ENCODE peak calls at places on chromosomes 6 and 20, in eight cellular contexts. U, C, A, F, R, E, N and S are unnamed samples.

GRCh38 chr6:14638932-14639875 is 521.6 kb downstream of the CD83 start:
- DNase-seq in U (no peak), C (no peak), A (peak), F (peak), R (no peak), E (no peak), N (peak), S (no peak)

GRCh38 chr6:19121516-19121915 is 715.7 kb upstream of the ID4 start:
- DNase-seq in U (no peak), C (no peak), A (no peak), F (no peak), R (no peak), E (no peak), N (no peak), S (no peak)

GRCh38 chr6:151624900-151625536 is 131.2 kb downstream of the CCDC170 start:
- DNase-seq in U (no peak), C (no peak), A (no peak), F (no peak), R (no peak), E (no peak), N (no peak), S (no peak)

GRCh38 chr6:170208171-170208601 is 82.7 kb downstream of the DLL1 start:
- DNase-seq in U (peak), C (no peak), A (no peak), F (no peak), R (no peak), E (no peak), N (no peak), S (no peak)

GRCh38 chr6:54445207-54445606 is 137.0 kb downstream of the TINAG start:
- DNase-seq in U (no peak), C (no peak), A (no peak), F (no peak), R (no peak), E (no peak), N (no peak), S (no peak)

GRCh38 chr6:152471459-152472070 is 165.6 kb downstream of the SYNE1 start:
- DNase-seq in U (no peak), C (no peak), A (no peak), F (no peak), R (no peak), E (no peak), N (no peak), S (no peak)

GRCh38 chr20:53869466-53870258 is 200.7 kb downstream of the BCAS1 start:
- DNase-seq in U (peak), C (peak), A (peak), F (peak), R (peak), E (peak), N (peak), S (peak)

GRCh38 chr20:9389321-9389720 is 125.1 kb upstream of the LAMP5 start:
- DNase-seq in U (no peak), C (peak), A (peak), F (no peak), R (no peak), E (no peak), N (no peak), S (no peak)

GRCh38 chr6:15026832-15027231 is 219.0 kb upstream of the JARID2 start:
- DNase-seq in U (peak), C (no peak), A (no peak), F (no peak), R (no peak), E (peak), N (no peak), S (peak)

GRCh38 chr6:11538049-11538798 is 675 bp downstream of the TMEM170B start:
- DNase-seq in U (peak), C (peak), A (peak), F (peak), R (peak), E (no peak), N (peak), S (peak)

GRCh38 chr20:18657575-18657974 is 69.7 kb downstream of the DTD1 start:
- DNase-seq in U (no peak), C (no peak), A (no peak), F (no peak), R (no peak), E (no peak), N (no peak), S (no peak)

GRCh38 chr6:132830236-132830799 is 15.9 kb downstream of the RPS12 start:
- DNase-seq in U (no peak), C (no peak), A (no peak), F (no peak), R (no peak), E (peak), N (no peak), S (no peak)

GRCh38 chr6:156752666-156753301 is 24.4 kb upstream of the ARID1B start:
- DNase-seq in U (no peak), C (peak), A (peak), F (peak), R (no peak), E (peak), N (peak), S (peak)

GRCh38 chr20:62707981-62708521 is 585 bp upstream of the NTSR1 start:
- DNase-seq in U (no peak), C (no peak), A (no peak), F (no peak), R (no peak), E (no peak), N (no peak), S (no peak)

GRCh38 chr6:74066168-74066871 is 370.3 kb downstream of the CD109 start:
- DNase-seq in U (no peak), C (no peak), A (no peak), F (no peak), R (no peak), E (no peak), N (no peak), S (no peak)

GRCh38 chr20:52268184-52268583 is 76.6 kb upstream of the ZFP64 start:
- DNase-seq in U (no peak), C (no peak), A (no peak), F (no peak), R (no peak), E (no peak), N (no peak), S (no peak)

GRCh38 chr6:116417661-116418060 is 43.5 kb upstream of the CALHM6 start:
- DNase-seq in U (no peak), C (no peak), A (no peak), F (no peak), R (no peak), E (no peak), N (no peak), S (no peak)

GRCh38 chr20:9185511-9185910 is 116.6 kb downstream of the PLCB4 start:
- DNase-seq in U (no peak), C (no peak), A (no peak), F (no peak), R (no peak), E (no peak), N (no peak), S (no peak)

GRCh38 chr20:47241345-47241781 is 115.1 kb downstream of the ZMYND8 start:
- DNase-seq in U (no peak), C (no peak), A (peak), F (peak), R (peak), E (no peak), N (no peak), S (no peak)

GRCh38 chr20:31922181-31922580 is 29.7 kb downstream of the PDRG1 start:
- DNase-seq in U (no peak), C (no peak), A (no peak), F (no peak), R (peak), E (no peak), N (no peak), S (no peak)

GRCh38 chr6:133985970-133986369 is 32.9 kb downstream of the TBPL1 start:
- DNase-seq in U (no peak), C (no peak), A (no peak), F (no peak), R (no peak), E (no peak), N (no peak), S (no peak)

GRCh38 chr6:83546636-83547035 is 34.3 kb downstream of the PRSS35 start:
- DNase-seq in U (no peak), C (no peak), A (peak), F (no peak), R (no peak), E (no peak), N (no peak), S (no peak)

GRCh38 chr6:111591370-111591900 is 14.2 kb downstream of the TRAF3IP2 start:
- DNase-seq in U (peak), C (peak), A (peak), F (peak), R (peak), E (peak), N (no peak), S (peak)
- TF ChIP-seq POLR2A in U (no peak), C (no peak), A (no peak), F (no peak), R (no peak), E (no peak), N (no peak), S (peak)

GRCh38 chr6:63676412-63677114 is 41.0 kb downstream of the PHF3 start:
- DNase-seq in U (no peak), C (no peak), A (no peak), F (no peak), R (no peak), E (no peak), N (no peak), S (no peak)
- H3K27ac ChIP-seq in U (no peak), C (peak), A (peak), F (no peak), R (no peak), E (peak), N (no peak), S (peak)

DNA sequence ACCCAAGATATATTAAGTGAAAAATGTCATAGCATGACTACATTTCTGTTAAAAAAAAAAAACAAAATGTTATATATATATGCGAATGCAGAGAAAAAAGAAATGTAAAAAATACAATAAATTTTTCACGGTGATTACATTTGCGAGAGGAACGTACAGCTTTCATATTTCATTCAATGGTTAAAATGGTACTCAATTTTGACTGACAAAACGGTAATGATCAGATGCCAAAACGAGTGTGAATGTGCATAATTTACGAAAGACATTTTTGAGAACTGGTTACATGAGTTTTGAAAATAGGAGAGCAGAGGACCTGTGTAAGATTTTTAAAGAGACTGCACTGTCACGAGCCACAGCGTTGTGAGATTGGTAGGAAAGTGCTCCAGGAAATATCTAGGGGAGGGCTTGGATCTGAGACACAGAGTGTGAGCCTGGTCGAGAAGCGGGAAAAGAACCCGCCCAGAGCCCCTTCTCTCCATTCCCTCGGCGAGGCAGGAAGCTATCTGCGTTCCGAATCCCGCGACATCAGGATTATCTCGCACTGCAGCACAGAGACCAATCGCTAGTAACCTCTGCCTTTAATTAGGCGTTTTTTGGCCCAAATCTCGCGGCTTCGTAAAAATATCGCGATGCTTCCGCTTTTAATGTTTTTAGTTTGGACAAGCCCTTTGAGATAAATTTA is 28.5 kb downstream of the TRIM27 start:
- DNase-seq in U (peak), C (peak), A (peak), F (peak), R (peak), E (peak), N (peak), S (peak)
- TF ChIP-seq POLR2A in U (peak), C (peak), A (peak), F (no peak), R (peak), E (peak), N (peak), S (peak)

GRCh38 chr20:45373353-45374100 is 4.6 kb downstream of the TP53TG5 start:
- DNase-seq in U (peak), C (peak), A (peak), F (peak), R (peak), E (peak), N (peak), S (peak)

GRCh38 chr20:45370571-45371204 is 7.4 kb downstream of the TP53TG5 start:
- DNase-seq in U (no peak), C (no peak), A (no peak), F (no peak), R (no peak), E (no peak), N (no peak), S (no peak)

GRCh38 chr20:45374101-45374467 is 4.0 kb downstream of the TP53TG5 start:
- DNase-seq in U (no peak), C (no peak), A (no peak), F (no peak), R (no peak), E (no peak), N (no peak), S (no peak)

GRCh38 chr20:45372646-45373352 is 5.3 kb downstream of the TP53TG5 start:
- DNase-seq in U (no peak), C (no peak), A (no peak), F (peak), R (peak), E (no peak), N (no peak), S (no peak)

DNA sequence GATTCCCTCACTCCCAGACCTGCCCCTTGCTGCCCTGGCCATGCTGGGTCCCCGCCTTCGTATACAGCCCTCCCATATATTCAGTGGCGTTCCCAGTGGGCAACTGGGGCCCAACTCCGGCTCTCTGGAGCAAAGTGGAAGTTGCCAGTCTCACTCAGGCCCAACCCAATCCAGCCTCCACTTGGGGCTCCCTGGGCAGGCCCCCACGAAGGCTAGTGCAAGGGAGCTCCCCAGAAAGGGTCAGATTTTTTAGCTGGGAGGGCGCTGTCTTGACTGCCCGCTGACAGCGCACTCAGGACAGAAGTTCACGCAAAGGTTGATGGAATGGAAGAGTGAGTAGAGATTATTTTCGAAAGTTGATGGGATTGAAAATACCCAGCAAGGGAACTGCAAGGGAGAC is 5.9 kb downstream of the TP53TG5 start:
- DNase-seq in U (no peak), C (no peak), A (no peak), F (no peak), R (no peak), E (no peak), N (no peak), S (no peak)
- H3K27ac ChIP-seq in U (no peak), C (no peak), A (no peak), F (peak), R (peak), E (no peak), N (no peak), S (no peak)

DNA sequence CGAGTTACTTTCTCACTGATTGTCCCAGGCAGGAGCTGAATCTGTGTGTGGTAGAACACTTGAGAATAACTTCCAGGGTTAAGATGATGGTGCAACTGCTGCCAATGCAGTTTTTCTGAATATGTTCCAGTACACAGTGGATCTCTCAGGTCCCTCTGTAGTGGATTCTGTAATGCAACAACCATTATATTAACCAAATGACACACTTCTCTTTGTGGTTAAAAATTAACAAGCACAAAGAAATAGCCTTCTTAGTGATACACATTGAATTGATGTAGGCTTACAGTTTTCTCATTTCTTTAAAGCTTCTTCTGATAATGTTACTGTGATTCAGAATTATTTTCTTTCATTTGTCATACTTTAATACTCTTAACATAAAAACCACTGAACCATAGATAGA is 383.8 kb downstream of the ADGRB3 start:
- DNase-seq in U (no peak), C (no peak), A (no peak), F (no peak), R (no peak), E (no peak), N (no peak), S (no peak)
- TF ChIP-seq POLR2A in U (no peak), C (no peak), A (no peak), F (no peak), R (no peak), E (no peak), N (no peak), S (no peak)

DNA sequence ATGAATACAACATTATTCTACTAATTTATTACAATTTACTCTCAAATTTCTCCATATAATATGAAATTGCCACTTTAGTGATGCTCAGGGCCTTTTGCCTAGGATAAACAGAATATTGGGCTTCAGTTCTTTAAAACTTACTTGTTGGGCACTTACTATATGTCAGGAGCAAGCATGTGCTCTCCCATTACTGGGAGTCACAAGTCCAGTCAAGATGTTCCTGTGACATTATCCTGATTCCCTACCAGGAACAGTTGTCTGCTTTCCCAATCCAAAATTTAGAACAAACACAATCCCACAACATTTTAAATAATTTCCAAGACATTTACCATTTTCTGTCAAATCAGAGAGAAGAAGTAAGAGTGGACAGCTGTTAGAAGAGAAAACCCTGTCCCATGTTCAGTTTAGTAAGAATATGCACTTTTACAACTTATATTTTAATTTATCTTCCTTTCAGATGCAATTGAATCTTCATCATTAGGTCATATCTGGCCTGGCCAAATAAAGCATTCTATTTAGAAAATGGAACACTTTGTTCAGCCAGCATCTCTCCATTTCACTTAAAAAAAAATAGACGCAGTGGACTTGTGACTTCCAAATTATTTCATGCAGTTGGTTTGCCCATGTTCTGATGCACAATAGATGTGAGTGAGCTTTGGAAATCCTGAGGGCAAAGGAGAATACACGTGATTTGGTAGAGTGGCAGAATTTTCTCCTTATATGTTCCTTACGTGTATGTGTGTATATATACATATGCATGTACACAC is 159.8 kb downstream of the CLIC5 start:
- DNase-seq in U (no peak), C (no peak), A (no peak), F (no peak), R (no peak), E (no peak), N (no peak), S (no peak)
- H3K27ac ChIP-seq in U (peak), C (no peak), A (no peak), F (no peak), R (peak), E (no peak), N (peak), S (no peak)

GRCh38 chr6:30601815-30602641 is 15.0 kb downstream of the PPP1R10 start:
- DNase-seq in U (no peak), C (no peak), A (no peak), F (no peak), R (no peak), E (no peak), N (no peak), S (no peak)
- TF ChIP-seq POLR2A in U (no peak), C (no peak), A (no peak), F (no peak), R (no peak), E (peak), N (no peak), S (no peak)

DNA sequence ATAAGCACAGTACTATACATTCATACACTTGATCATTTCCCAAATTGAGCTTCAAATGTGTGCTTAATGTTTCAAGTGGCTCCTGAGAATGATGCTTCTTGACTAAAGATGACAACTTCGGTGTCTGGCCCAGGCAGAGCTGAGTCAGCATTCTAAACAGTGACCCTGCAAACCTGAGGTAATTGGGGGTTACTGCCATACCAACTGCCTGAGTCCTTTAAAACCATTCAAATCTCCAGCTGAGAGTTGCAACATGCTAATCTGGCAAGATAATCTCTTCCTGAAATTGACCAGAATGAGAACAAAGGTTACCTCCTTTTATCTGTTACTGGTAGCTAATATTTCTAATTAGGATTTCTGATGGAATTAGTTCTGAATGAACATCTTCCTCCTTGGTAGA is 8.2 kb downstream of the BACH2 start:
- DNase-seq in U (no peak), C (no peak), A (no peak), F (no peak), R (no peak), E (no peak), N (no peak), S (peak)
- H3K27ac ChIP-seq in U (no peak), C (no peak), A (no peak), F (no peak), R (no peak), E (no peak), N (no peak), S (peak)

GRCh38 chr6:10531513-10531912 is 10.4 kb downstream of the GCNT2 start:
- DNase-seq in U (no peak), C (no peak), A (no peak), F (no peak), R (no peak), E (no peak), N (no peak), S (no peak)

GRCh38 chr6:10531942-10532341 is 10.8 kb downstream of the GCNT2 start:
- DNase-seq in U (no peak), C (no peak), A (no peak), F (no peak), R (no peak), E (no peak), N (no peak), S (no peak)

GRCh38 chr6:10532392-10532791 is 11.2 kb downstream of the GCNT2 start:
- DNase-seq in U (no peak), C (no peak), A (no peak), F (no peak), R (no peak), E (no peak), N (no peak), S (no peak)

GRCh38 chr6:10528170-10528981 is 7.2 kb downstream of the GCNT2 start:
- DNase-seq in U (peak), C (peak), A (peak), F (no peak), R (no peak), E (peak), N (no peak), S (peak)

GRCh38 chr6:10529231-10529801 is 8.2 kb downstream of the GCNT2 start:
- DNase-seq in U (peak), C (peak), A (no peak), F (no peak), R (no peak), E (peak), N (no peak), S (peak)
- TF ChIP-seq POLR2A in U (no peak), C (no peak), A (no peak), F (no peak), R (no peak), E (no peak), N (no peak), S (peak)